ENCODE peak calls at places on chromosomes 12 and 14, in four cellular contexts. One of them, this sample, is unnamed.

GRCh38 chr14:34059925-34060746 is 109.3 kb upstream of the EGLN3 start:
- DNase-seq in K562: peak
- DNase-seq in HCT116: no peak
- DNase-seq in Panc1: no peak
- DNase-seq in this sample: peak

GRCh38 chr14:70473825-70474224 is 21.9 kb downstream of the ADAM21 start:
- DNase-seq in K562: no peak
- DNase-seq in HCT116: no peak
- DNase-seq in Panc1: no peak
- DNase-seq in this sample: no peak

GRCh38 chr14:24910408-24910986 is 139.4 kb downstream of the STXBP6 start:
- DNase-seq in K562: no peak
- DNase-seq in HCT116: no peak
- DNase-seq in Panc1: no peak
- DNase-seq in this sample: peak

GRCh38 chr12:3680919-3681594 is 71.9 kb downstream of the CRACR2A start:
- DNase-seq in K562: no peak
- DNase-seq in HCT116: no peak
- DNase-seq in Panc1: no peak
- DNase-seq in this sample: no peak

GRCh38 chr12:107591095-107591375 is 94.6 kb upstream of the PWP1 start:
- DNase-seq in K562: no peak
- DNase-seq in HCT116: no peak
- DNase-seq in Panc1: no peak
- DNase-seq in this sample: no peak

GRCh38 chr14:47040490-47040889 is 388.9 kb upstream of the RPL10L start:
- DNase-seq in K562: no peak
- DNase-seq in HCT116: peak
- DNase-seq in Panc1: no peak
- DNase-seq in this sample: peak

GRCh38 chr14:87013583-87013982 is 979.4 kb downstream of the GALC start:
- DNase-seq in K562: no peak
- DNase-seq in HCT116: no peak
- DNase-seq in Panc1: no peak
- DNase-seq in this sample: no peak

GRCh38 chr12:131041216-131041967 is 87.7 kb downstream of the ADGRD1 start:
- DNase-seq in K562: no peak
- DNase-seq in HCT116: no peak
- DNase-seq in Panc1: no peak
- DNase-seq in this sample: no peak

GRCh38 chr14:54804720-54805060 is 97.9 kb downstream of the GCH1 start:
- DNase-seq in K562: no peak
- DNase-seq in HCT116: no peak
- DNase-seq in Panc1: no peak
- DNase-seq in this sample: no peak

GRCh38 chr12:100953217-100953616 is 158.6 kb downstream of the ANO4 start:
- DNase-seq in K562: no peak
- DNase-seq in HCT116: no peak
- DNase-seq in Panc1: no peak
- DNase-seq in this sample: no peak

GRCh38 chr12:94818970-94819369 is 168.6 kb upstream of the TMCC3 start:
- DNase-seq in K562: no peak
- DNase-seq in HCT116: no peak
- DNase-seq in Panc1: no peak
- DNase-seq in this sample: no peak

GRCh38 chr14:94880140-94880539 is 110.2 kb upstream of the GSC start:
- DNase-seq in K562: no peak
- DNase-seq in HCT116: no peak
- DNase-seq in Panc1: no peak
- DNase-seq in this sample: no peak

GRCh38 chr12:57131896-57132744 is 3.8 kb downstream of the LRP1 start:
- DNase-seq in K562: no peak
- DNase-seq in HCT116: no peak
- DNase-seq in Panc1: no peak
- DNase-seq in this sample: no peak

GRCh38 chr12:42283739-42284138 is 42.2 kb downstream of the ZCRB1 start:
- DNase-seq in K562: no peak
- DNase-seq in HCT116: no peak
- DNase-seq in Panc1: no peak
- DNase-seq in this sample: no peak

GRCh38 chr12:43208627-43209026 is 343.4 kb downstream of the ADAMTS20 start:
- DNase-seq in K562: no peak
- DNase-seq in HCT116: no peak
- DNase-seq in Panc1: no peak
- DNase-seq in this sample: peak

GRCh38 chr14:64442300-64442988 is 22.9 kb upstream of the AKAP5 start:
- DNase-seq in K562: no peak
- DNase-seq in HCT116: no peak
- DNase-seq in Panc1: no peak
- DNase-seq in this sample: no peak

GRCh38 chr14:99426265-99426664 is 54.4 kb downstream of the SETD3 start:
- DNase-seq in K562: no peak
- DNase-seq in HCT116: no peak
- DNase-seq in Panc1: no peak
- DNase-seq in this sample: no peak
- TF ChIP-seq TCF7L2 in K562: no peak
- TF ChIP-seq TCF7L2 in HCT116: no peak
- TF ChIP-seq TCF7L2 in Panc1: no peak
- TF ChIP-seq TCF7L2 in this sample: no peak

DNA sequence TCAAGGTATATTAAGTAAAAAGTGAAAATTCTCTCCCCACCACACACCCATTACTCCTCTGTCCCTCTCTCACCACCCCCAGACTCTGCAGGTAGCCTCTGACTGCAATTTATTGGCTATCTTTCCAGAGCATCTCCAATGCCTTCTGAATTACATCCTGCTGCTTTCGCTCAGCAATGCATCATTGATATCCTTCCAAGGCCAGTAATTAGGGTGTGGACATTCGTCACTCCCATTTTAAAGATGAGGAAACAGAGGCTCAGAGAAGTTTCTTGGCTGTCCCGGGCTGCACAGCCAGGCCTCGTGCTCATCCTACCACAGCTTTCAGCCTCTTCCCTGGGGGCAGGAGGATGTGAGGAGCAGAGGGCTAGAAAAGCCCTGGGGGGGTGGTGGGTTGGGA is 23.6 kb upstream of the PGF start:
- DNase-seq in K562: no peak
- DNase-seq in HCT116: no peak
- DNase-seq in Panc1: no peak
- DNase-seq in this sample: no peak
- TF ChIP-seq TCF7L2 in K562: no peak
- TF ChIP-seq TCF7L2 in HCT116: no peak
- TF ChIP-seq TCF7L2 in Panc1: no peak
- TF ChIP-seq TCF7L2 in this sample: no peak

DNA sequence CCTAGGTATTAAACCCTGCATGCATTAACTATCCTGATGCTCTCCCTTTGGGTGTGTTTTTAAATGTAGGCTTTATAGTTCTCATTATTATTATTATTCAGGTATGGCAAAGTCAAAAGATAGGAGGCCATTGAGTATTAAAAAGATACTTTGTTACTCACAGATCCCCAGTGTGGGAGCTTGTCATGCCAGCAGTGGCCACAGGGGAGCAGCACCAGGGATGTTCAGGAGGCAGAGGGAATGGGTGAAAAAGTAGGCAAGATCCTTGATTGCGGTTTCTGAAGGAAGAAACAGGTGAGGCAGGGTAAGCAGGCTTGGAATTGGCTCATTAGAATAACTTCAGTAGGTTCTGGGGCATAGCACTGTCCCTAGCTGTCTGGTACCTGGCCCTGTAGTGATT is 382.2 kb downstream of the MED13L start:
- DNase-seq in K562: peak
- DNase-seq in HCT116: no peak
- DNase-seq in Panc1: no peak
- DNase-seq in this sample: no peak
- TF ChIP-seq TCF7L2 in K562: no peak
- TF ChIP-seq TCF7L2 in HCT116: no peak
- TF ChIP-seq TCF7L2 in Panc1: no peak
- TF ChIP-seq TCF7L2 in this sample: no peak

DNA sequence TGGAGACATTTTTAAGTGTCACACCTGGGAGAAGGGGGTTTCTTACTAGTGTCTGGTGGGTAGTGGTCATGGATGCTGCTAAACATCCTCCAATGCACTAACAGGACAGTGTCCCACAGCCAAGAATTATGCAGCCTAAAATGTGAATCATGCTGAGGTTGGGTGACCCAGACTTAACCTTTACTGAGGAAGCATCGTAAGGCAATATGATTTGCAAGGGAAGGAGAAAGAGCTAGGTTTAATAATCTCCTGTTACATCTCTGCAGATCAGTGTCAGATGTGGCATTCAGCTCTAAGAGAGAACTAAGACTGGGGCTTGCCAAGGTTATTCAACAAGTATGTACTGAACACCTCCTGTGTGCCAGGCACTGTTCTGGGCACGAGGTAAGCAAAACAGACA is 13.7 kb upstream of the GOLGA5 start:
- DNase-seq in K562: no peak
- DNase-seq in HCT116: no peak
- DNase-seq in Panc1: no peak
- DNase-seq in this sample: no peak
- TF ChIP-seq TCF7L2 in K562: no peak
- TF ChIP-seq TCF7L2 in HCT116: no peak
- TF ChIP-seq TCF7L2 in Panc1: no peak
- TF ChIP-seq TCF7L2 in this sample: no peak

GRCh38 chr14:76919811-76920571 is 93.8 kb downstream of the LRRC74A start:
- DNase-seq in K562: no peak
- DNase-seq in HCT116: no peak
- DNase-seq in Panc1: no peak
- DNase-seq in this sample: peak
- TF ChIP-seq TCF7L2 in K562: no peak
- TF ChIP-seq TCF7L2 in HCT116: no peak
- TF ChIP-seq TCF7L2 in Panc1: no peak
- TF ChIP-seq TCF7L2 in this sample: no peak

DNA sequence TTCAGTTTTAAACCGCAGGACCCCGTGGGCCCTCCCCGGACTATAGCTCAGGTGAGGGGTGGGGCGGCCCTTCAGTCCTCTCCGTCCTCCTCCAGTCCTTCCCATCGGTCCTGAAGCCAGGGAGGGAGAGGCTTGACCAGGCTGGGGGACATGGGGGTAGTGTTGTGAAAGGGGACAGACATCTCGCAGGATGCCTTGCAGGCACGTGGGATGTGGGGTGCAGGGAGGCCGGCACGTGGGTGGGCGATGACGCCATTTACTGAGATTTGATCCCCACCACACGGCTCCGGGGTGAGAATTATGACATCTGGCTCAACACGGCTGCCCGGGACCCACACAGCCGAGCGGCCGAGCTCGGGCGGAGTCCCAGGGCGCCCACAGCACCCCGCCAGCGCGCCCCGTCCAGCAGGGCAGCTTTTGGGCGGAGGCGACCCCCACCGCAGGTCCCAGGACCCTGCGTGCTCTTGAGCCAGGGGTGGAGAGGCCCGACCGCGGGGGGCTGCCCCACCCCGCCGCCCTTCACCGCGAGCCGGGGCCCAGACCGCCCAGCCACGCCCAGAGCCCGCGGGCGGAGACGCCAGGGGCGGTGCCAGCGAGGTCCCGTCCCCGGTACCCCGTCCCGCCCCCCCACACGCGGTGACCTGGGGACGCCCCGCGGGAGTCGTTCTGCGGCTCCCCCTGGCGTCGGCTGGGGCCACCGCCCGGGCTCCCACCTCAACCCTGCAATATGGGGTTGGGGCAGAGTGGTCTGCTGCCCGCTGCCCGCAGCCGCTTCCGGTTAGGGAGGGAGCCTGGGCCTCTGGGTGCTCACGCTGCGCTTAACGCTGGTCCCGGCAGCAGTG is 3.3 kb upstream of the EXOC3L4 start:
- DNase-seq in K562: peak
- DNase-seq in HCT116: no peak
- DNase-seq in Panc1: no peak
- DNase-seq in this sample: no peak
- TF ChIP-seq TCF7L2 in K562: no peak
- TF ChIP-seq TCF7L2 in HCT116: no peak
- TF ChIP-seq TCF7L2 in Panc1: no peak
- TF ChIP-seq TCF7L2 in this sample: no peak

GRCh38 chr12:50749459-50749882 is 14.4 kb upstream of the ATF1 start:
- DNase-seq in K562: no peak
- DNase-seq in HCT116: no peak
- DNase-seq in Panc1: no peak
- DNase-seq in this sample: no peak
- TF ChIP-seq TCF7L2 in K562: no peak
- TF ChIP-seq TCF7L2 in HCT116: no peak
- TF ChIP-seq TCF7L2 in Panc1: no peak
- TF ChIP-seq TCF7L2 in this sample: no peak

This sample was measured in HepG2.